ENCODE peak calls at places on chromosomes 12 and 14, in seven cellular contexts. N, C, D, J, Z, G and L are unnamed samples.
A peak's percentile ranks its signal among the peaks of the same experiment; 100 is the strongest.

GRCh38 chr14:105528197-105528858 is 1.9 kb downstream of the TMEM121 start:
- DNase-seq in N (peak; percentile 71), C (peak; percentile 79), D (peak; percentile 64), J (peak; percentile 79), Z (peak; percentile 85), G (peak; percentile 81), L (peak; percentile 66)

GRCh38 chr14:68028075-68028474 is 208.5 kb downstream of the RAD51B start:
- DNase-seq in N (no peak), C (no peak), D (no peak), J (no peak), Z (no peak), G (no peak), L (no peak)

GRCh38 chr12:103880299-103881142 is 39.5 kb upstream of the NT5DC3 start:
- DNase-seq in N (no peak), C (no peak), D (no peak), J (peak; percentile 26), Z (no peak), G (peak; percentile 16), L (no peak)

GRCh38 chr12:108731866-108732461 is 646 bp upstream of the CORO1C start:
- DNase-seq in N (peak; percentile 100), C (peak; percentile 100), D (peak; percentile 100), J (peak; percentile 99), Z (peak; percentile 100), G (peak; percentile 99), L (peak; percentile 98)

GRCh38 chr14:59371762-59372161 is 93.4 kb downstream of the GPR135 start:
- DNase-seq in N (no peak), C (no peak), D (no peak), J (no peak), Z (no peak), G (no peak), L (no peak)

GRCh38 chr12:49838973-49839633 is 3.8 kb downstream of the BCDIN3D start:
- DNase-seq in N (no peak), C (no peak), D (no peak), J (peak; percentile 60), Z (peak; percentile 16), G (peak; percentile 58), L (peak; percentile 69)

GRCh38 chr12:122982494-122982850 is 2.0 kb downstream of the ARL6IP4 start:
- DNase-seq in N (no peak), C (no peak), D (no peak), J (no peak), Z (no peak), G (no peak), L (no peak)

GRCh38 chr14:48584031-48584430 is 908.6 kb upstream of the MDGA2 start:
- DNase-seq in N (no peak), C (no peak), D (no peak), J (peak; percentile 42), Z (no peak), G (no peak), L (no peak)

GRCh38 chr14:75482366-75482765 is 39.9 kb upstream of the BATF start:
- DNase-seq in N (no peak), C (no peak), D (no peak), J (no peak), Z (no peak), G (no peak), L (no peak)

GRCh38 chr14:82270286-82270685 is 736.6 kb upstream of the SEL1L start:
- DNase-seq in N (no peak), C (no peak), D (no peak), J (no peak), Z (no peak), G (no peak), L (no peak)

GRCh38 chr14:31426663-31427062 is 6.3 kb upstream of the HEATR5A start:
- DNase-seq in N (no peak), C (no peak), D (no peak), J (no peak), Z (no peak), G (no peak), L (no peak)

GRCh38 chr12:21800011-21800410 is 25.5 kb upstream of the KCNJ8 start:
- DNase-seq in N (peak; percentile 39), C (no peak), D (no peak), J (no peak), Z (no peak), G (no peak), L (no peak)

GRCh38 chr12:118840399-118840798 is 140.9 kb upstream of the SRRM4 start:
- DNase-seq in N (no peak), C (no peak), D (no peak), J (peak; percentile 28), Z (no peak), G (peak; percentile 10), L (no peak)

GRCh38 chr14:98598576-98598975 is 673.4 kb downstream of the BCL11B start:
- DNase-seq in N (no peak), C (no peak), D (no peak), J (no peak), Z (no peak), G (no peak), L (no peak)

GRCh38 chr12:49880756-49881390 is 22.8 kb downstream of the FAIM2 start:
- DNase-seq in N (no peak), C (no peak), D (no peak), J (no peak), Z (no peak), G (no peak), L (no peak)

GRCh38 chr14:35326364-35326763 is 34.2 kb downstream of the PSMA6 start:
- DNase-seq in N (no peak), C (no peak), D (no peak), J (no peak), Z (no peak), G (no peak), L (no peak)

GRCh38 chr12:62843714-62844113 is 91.2 kb downstream of the PPM1H start:
- DNase-seq in N (no peak), C (no peak), D (no peak), J (no peak), Z (no peak), G (no peak), L (no peak)

GRCh38 chr12:47039079-47039478 is 40.3 kb upstream of the PCED1B start:
- DNase-seq in N (no peak), C (no peak), D (no peak), J (no peak), Z (no peak), G (peak; percentile 41), L (no peak)

GRCh38 chr12:131275824-131276223 is 322.1 kb downstream of the ADGRD1 start:
- DNase-seq in N (no peak), C (no peak), D (no peak), J (no peak), Z (no peak), G (no peak), L (no peak)

GRCh38 chr14:54189358-54190354 is 207.2 kb upstream of the CDKN3 start:
- DNase-seq in N (no peak), C (no peak), D (no peak), J (peak; percentile 94), Z (peak; percentile 23), G (peak; percentile 55), L (peak; percentile 62)

GRCh38 chr12:26845984-26846383 is 13.0 kb upstream of the ITPR2 start:
- DNase-seq in N (no peak), C (no peak), D (no peak), J (no peak), Z (no peak), G (no peak), L (peak; percentile 98)

GRCh38 chr14:26598081-26598671 is 343 bp upstream of the NOVA1 start:
- DNase-seq in N (peak; percentile 88), C (peak; percentile 89), D (peak; percentile 84), J (peak; percentile 77), Z (no peak), G (peak; percentile 93), L (peak; percentile 93)

GRCh38 chr12:1691123-1692007 is 495 bp downstream of the ADIPOR2 start:
- DNase-seq in N (peak; percentile 53), C (peak; percentile 52), D (peak; percentile 26), J (peak; percentile 24), Z (peak; percentile 37), G (no peak), L (no peak)

GRCh38 chr14:72104011-72104613 is 171.9 kb downstream of the RGS6 start:
- DNase-seq in N (no peak), C (no peak), D (no peak), J (peak; percentile 34), Z (peak; percentile 44), G (peak; percentile 6), L (no peak)

GRCh38 chr12:5088586-5089264 is 45.0 kb downstream of the KCNA5 start:
- DNase-seq in N (no peak), C (no peak), D (no peak), J (peak; percentile 34), Z (peak; percentile 12), G (peak; percentile 64), L (peak; percentile 65)

GRCh38 chr12:19203013-19203412 is 73.5 kb downstream of the PLEKHA5 start:
- DNase-seq in N (no peak), C (no peak), D (no peak), J (no peak), Z (no peak), G (no peak), L (no peak)

GRCh38 chr14:32711103-32711680 is 227.5 kb upstream of the NPAS3 start:
- DNase-seq in N (peak; percentile 17), C (peak; percentile 22), D (no peak), J (peak; percentile 73), Z (peak; percentile 32), G (peak; percentile 32), L (peak; percentile 63)

GRCh38 chr12:90987520-90987919 is 17.3 kb downstream of the EPYC start:
- DNase-seq in N (no peak), C (no peak), D (no peak), J (no peak), Z (no peak), G (no peak), L (no peak)
- TF ChIP-seq CTCF in N (no peak), C (no peak), D (no peak), J (peak; percentile 39), Z (no peak), G (no peak), L (peak; percentile 20)

GRCh38 chr12:112705037-112705632 is 86.4 kb upstream of the RPH3A start:
- DNase-seq in N (no peak), C (no peak), D (no peak), J (peak; percentile 39), Z (no peak), G (peak; percentile 38), L (no peak)
- TF ChIP-seq CTCF in N (no peak), C (no peak), D (no peak), J (no peak), Z (no peak), G (no peak), L (no peak)

GRCh38 chr14:103749860-103750259 is 34.2 kb downstream of the ZFYVE21 start:
- DNase-seq in N (no peak), C (no peak), D (no peak), J (no peak), Z (no peak), G (no peak), L (no peak)
- TF ChIP-seq CTCF in N (no peak), C (no peak), D (no peak), J (peak; percentile 26), Z (no peak), G (peak; percentile 16), L (no peak)

DNA sequence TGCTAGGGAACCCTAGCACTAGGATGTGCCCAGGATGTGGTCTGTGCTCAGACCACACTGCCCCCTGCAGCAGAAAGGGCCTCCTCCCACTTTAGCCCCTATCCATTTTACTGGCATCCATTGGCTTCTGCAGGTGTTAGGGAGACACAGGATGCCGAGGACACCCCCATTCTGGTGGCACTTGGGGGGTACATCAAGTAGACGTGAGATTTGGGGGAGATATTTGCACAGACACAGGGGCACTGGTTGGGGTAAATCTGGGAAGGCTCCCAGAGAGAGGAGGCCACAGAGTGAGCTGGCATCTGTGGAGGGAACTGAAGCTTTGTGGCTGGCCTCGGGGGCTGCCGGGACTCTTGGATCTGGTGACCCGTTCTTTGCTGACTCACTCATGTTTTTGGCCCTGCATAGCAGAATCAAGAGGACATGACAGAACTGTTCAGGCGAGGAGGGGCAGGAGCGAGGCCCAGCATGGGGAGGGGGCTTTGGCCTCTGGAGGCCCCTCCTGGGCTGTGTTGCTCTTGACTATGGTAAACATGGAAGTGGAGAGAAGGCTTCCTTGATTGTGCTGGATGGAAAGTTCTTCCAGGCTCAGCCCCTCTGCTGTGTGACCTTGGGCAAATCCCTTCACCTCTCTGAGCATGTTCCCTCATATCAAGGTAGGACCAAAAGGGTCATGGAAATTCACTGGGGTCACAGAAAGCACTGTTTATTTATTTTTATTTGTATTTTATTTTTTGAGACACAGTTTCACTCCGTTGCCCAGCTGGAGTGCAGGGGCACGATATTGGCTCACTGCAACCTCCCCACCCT is 1.8 kb downstream of the PLBD2 start:
- DNase-seq in N (no peak), C (peak; percentile 23), D (no peak), J (peak; percentile 19), Z (no peak), G (no peak), L (peak; percentile 3)
- TF ChIP-seq CTCF in N (no peak), C (no peak), D (no peak), J (peak; percentile 33), Z (no peak), G (peak; percentile 8), L (peak; percentile 24)